ENCODE peak calls at places on chromosomes 6 and 20, in four cellular contexts. One of them, this sample, is unnamed.

GRCh38 chr20:58790440-58790839 is 60.3 kb downstream of the GNAS-AS1 start:
- DNase-seq in uterus: no peak
- DNase-seq in stomach: no peak
- DNase-seq in suprapubic skin: no peak
- DNase-seq in this sample: peak; percentile 62

GRCh38 chr20:39885975-39886649 is 802.9 kb downstream of the MAFB start:
- DNase-seq in uterus: peak; percentile 64
- DNase-seq in stomach: peak; percentile 38
- DNase-seq in suprapubic skin: peak; percentile 82
- DNase-seq in this sample: no peak

GRCh38 chr6:162343196-162343901 is 384.2 kb downstream of the PRKN start:
- DNase-seq in uterus: no peak
- DNase-seq in stomach: no peak
- DNase-seq in suprapubic skin: no peak
- DNase-seq in this sample: no peak

GRCh38 chr20:19249515-19249914 is 37.1 kb downstream of the SLC24A3 start:
- DNase-seq in uterus: peak; percentile 51
- DNase-seq in stomach: no peak
- DNase-seq in suprapubic skin: no peak
- DNase-seq in this sample: no peak

GRCh38 chr6:8025191-8025590 is 39.0 kb downstream of the BLOC1S5 start:
- DNase-seq in uterus: no peak
- DNase-seq in stomach: no peak
- DNase-seq in suprapubic skin: no peak
- DNase-seq in this sample: no peak

GRCh38 chr20:54219751-54220426 is 12.0 kb downstream of the PFDN4 start:
- DNase-seq in uterus: no peak
- DNase-seq in stomach: no peak
- DNase-seq in suprapubic skin: no peak
- DNase-seq in this sample: no peak

GRCh38 chr6:91352878-91353277 is 766.0 kb upstream of the MAP3K7 start:
- DNase-seq in uterus: peak; percentile 45
- DNase-seq in stomach: no peak
- DNase-seq in suprapubic skin: no peak
- DNase-seq in this sample: no peak

GRCh38 chr6:131443014-131443413 is 130.0 kb upstream of the ARG1 start:
- DNase-seq in uterus: no peak
- DNase-seq in stomach: no peak
- DNase-seq in suprapubic skin: no peak
- DNase-seq in this sample: no peak

GRCh38 chr6:53808302-53808881 is 13.6 kb downstream of the LRRC1 start:
- DNase-seq in uterus: no peak
- DNase-seq in stomach: no peak
- DNase-seq in suprapubic skin: no peak
- DNase-seq in this sample: no peak

GRCh38 chr20:60086936-60087562 is 128.8 kb downstream of the CDH26 start:
- DNase-seq in uterus: no peak
- DNase-seq in stomach: no peak
- DNase-seq in suprapubic skin: no peak
- DNase-seq in this sample: no peak

GRCh38 chr20:60091284-60091683 is 133.1 kb downstream of the CDH26 start:
- DNase-seq in uterus: no peak
- DNase-seq in stomach: no peak
- DNase-seq in suprapubic skin: no peak
- DNase-seq in this sample: no peak

GRCh38 chr20:60085551-60086132 is 127.4 kb downstream of the CDH26 start:
- DNase-seq in uterus: no peak
- DNase-seq in stomach: no peak
- DNase-seq in suprapubic skin: no peak
- DNase-seq in this sample: no peak

GRCh38 chr20:60087563-60088105 is 129.4 kb downstream of the CDH26 start:
- DNase-seq in uterus: no peak
- DNase-seq in stomach: no peak
- DNase-seq in suprapubic skin: no peak
- DNase-seq in this sample: no peak

GRCh38 chr20:60088236-60088635 is 130.0 kb downstream of the CDH26 start:
- DNase-seq in uterus: no peak
- DNase-seq in stomach: no peak
- DNase-seq in suprapubic skin: no peak
- DNase-seq in this sample: no peak
- H3K27me3 ChIP-seq in uterus: no peaks in the 10 kb centered on the region
- H3K27me3 ChIP-seq in stomach: peaks cover 55% of the 10 kb centered on the region
- H3K27me3 ChIP-seq in suprapubic skin: peaks cover 26% of the 10 kb centered on the region
- H3K27me3 ChIP-seq in this sample: peaks cover 22% of the 10 kb centered on the region

DNA sequence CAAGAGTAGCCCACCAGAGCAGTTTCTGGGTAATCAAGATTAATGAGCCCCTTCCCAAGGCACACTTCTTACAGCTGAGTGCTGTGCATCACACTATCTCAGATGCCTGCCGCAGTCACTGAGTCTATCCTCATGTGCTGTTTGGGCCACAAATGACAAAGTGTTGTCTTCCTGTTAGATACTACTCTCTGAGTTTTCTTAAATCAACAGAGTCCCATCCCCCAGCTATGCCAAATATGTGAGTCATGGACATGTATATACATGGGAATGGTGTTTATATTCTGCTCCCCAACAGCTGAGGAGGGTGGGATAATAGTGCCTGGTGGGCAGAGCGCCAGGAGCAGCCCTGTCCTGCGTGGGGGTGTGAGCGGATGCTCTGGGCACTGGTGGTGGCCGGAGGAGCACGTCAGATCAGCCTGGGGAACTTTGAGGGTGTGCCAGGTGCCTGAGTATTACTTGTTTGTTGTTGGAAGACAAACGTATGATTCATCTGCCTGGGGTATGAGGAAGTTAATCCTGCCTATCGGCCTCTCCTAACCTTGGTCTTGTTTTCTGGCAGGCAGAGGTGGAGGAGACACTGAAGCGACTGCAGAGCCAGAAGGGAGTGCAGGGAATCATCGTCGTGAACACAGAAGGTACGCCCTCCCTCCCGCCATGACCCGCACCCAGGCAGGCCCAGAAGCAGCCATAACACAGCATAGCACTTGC is 9.6 kb downstream of the DYNLRB1 start:
- DNase-seq in uterus: peak; percentile 90
- DNase-seq in stomach: peak; percentile 83
- DNase-seq in suprapubic skin: peak; percentile 89
- DNase-seq in this sample: no peak
- TF ChIP-seq POLR2A in uterus: no peak
- TF ChIP-seq POLR2A in stomach: no peak
- TF ChIP-seq POLR2A in suprapubic skin: no peak
- TF ChIP-seq POLR2A in this sample: no peak

GRCh38 chr20:22581437-22582385 is 2.7 kb downstream of the FOXA2 start:
- DNase-seq in uterus: no peak
- DNase-seq in stomach: peak; percentile 43
- DNase-seq in suprapubic skin: no peak
- DNase-seq in this sample: no peak
- H3K4me1 ChIP-seq in uterus: peaks cover 12% of the 10 kb centered on the region
- H3K4me1 ChIP-seq in stomach: peaks cover 83% of the 10 kb centered on the region
- H3K4me1 ChIP-seq in suprapubic skin: peaks cover 46% of the 10 kb centered on the region
- H3K4me1 ChIP-seq in this sample: peaks cover 28% of the 10 kb centered on the region

GRCh38 chr20:50113420-50114224 is 672 bp upstream of the UBE2V1 start:
- DNase-seq in uterus: no peak
- DNase-seq in stomach: no peak
- DNase-seq in suprapubic skin: peak; percentile 0
- DNase-seq in this sample: no peak

GRCh38 chr20:50110141-50111047 is 2.6 kb downstream of the UBE2V1 start:
- DNase-seq in uterus: no peak
- DNase-seq in stomach: peak; percentile 33
- DNase-seq in suprapubic skin: peak; percentile 18
- DNase-seq in this sample: no peak

GRCh38 chr20:50111120-50111828 is 1.7 kb downstream of the UBE2V1 start:
- DNase-seq in uterus: no peak
- DNase-seq in stomach: no peak
- DNase-seq in suprapubic skin: peak; percentile 13
- DNase-seq in this sample: no peak

GRCh38 chr20:50112512-50113419 is at the start of gene UBE2V1:
- DNase-seq in uterus: peak; percentile 90
- DNase-seq in stomach: peak; percentile 94
- DNase-seq in suprapubic skin: peak; percentile 95
- DNase-seq in this sample: peak; percentile 98

DNA sequence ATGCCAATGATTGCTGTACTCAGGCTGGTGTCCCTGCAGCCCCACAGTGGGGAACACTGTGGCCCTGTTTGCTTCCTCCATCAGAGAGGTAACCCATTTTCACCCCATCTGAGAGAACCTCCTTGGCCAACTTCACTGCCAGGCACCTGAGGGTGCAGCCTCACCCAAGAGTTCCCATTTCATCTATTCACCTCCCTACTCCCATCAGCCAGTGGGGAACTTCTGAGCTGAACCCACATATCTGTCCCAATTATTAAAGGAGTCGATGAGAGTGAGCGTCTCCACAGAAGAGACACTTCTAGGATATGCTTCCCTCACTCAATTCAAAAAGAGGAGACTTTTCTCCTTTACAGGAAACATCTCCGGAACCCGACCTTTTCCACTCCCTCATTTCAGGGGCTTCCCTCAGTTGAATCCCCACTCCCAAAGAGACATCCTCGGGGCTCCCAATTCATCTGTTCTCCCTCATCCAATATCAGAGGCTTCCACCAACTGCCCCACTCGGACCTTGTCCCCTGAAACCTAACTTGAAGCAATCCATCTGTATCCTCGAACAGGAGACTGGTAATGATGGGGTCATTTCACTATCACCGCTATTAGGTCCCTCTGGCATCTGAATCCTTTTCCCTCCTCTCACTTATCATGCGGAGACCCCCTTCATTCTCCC is 988 bp downstream of the UBE2V1 start:
- DNase-seq in uterus: no peak
- DNase-seq in stomach: no peak
- DNase-seq in suprapubic skin: peak; percentile 29
- DNase-seq in this sample: no peak
- H3K27me3 ChIP-seq in uterus: no peaks in the 10 kb centered on the region
- H3K27me3 ChIP-seq in stomach: no peaks in the 10 kb centered on the region
- H3K27me3 ChIP-seq in suprapubic skin: no peaks in the 10 kb centered on the region
- H3K27me3 ChIP-seq in this sample: no peaks in the 10 kb centered on the region

GRCh38 chr6:1730882-1731281 is 121.2 kb downstream of the FOXC1 start:
- DNase-seq in uterus: no peak
- DNase-seq in stomach: no peak
- DNase-seq in suprapubic skin: no peak
- DNase-seq in this sample: no peak

GRCh38 chr6:1726341-1726763 is 116.6 kb downstream of the FOXC1 start:
- DNase-seq in uterus: no peak
- DNase-seq in stomach: no peak
- DNase-seq in suprapubic skin: no peak
- DNase-seq in this sample: no peak

GRCh38 chr6:1729133-1729751 is 119.5 kb downstream of the FOXC1 start:
- DNase-seq in uterus: no peak
- DNase-seq in stomach: no peak
- DNase-seq in suprapubic skin: no peak
- DNase-seq in this sample: no peak

GRCh38 chr6:1724616-1725015 is 114.9 kb downstream of the FOXC1 start:
- DNase-seq in uterus: peak; percentile 58
- DNase-seq in stomach: peak; percentile 80
- DNase-seq in suprapubic skin: no peak
- DNase-seq in this sample: peak; percentile 86

DNA sequence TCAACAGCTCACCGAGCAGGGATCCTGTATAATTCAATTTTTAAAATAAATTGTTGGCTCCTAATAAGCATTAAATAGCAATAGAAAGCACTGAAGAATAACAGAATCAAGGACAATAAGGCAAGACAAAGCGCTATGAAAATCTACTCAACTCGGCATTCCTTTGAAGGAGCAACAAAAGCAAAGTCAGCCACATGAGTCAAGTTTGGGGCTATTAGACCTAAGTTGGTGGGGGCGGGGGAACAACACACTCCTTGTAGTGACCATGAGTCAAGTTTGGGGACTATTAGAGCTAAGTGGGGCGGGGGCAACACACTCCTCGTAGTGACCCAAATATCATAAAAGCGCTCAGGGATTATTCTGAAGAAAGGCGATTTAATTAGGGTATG is 120.0 kb downstream of the FOXC1 start:
- DNase-seq in uterus: no peak
- DNase-seq in stomach: no peak
- DNase-seq in suprapubic skin: no peak
- DNase-seq in this sample: no peak
- TF ChIP-seq POLR2A in uterus: no peak
- TF ChIP-seq POLR2A in stomach: no peak
- TF ChIP-seq POLR2A in suprapubic skin: no peak
- TF ChIP-seq POLR2A in this sample: no peak

GRCh38 chr20:3804781-3805180 is 8.7 kb downstream of the CDC25B start:
- DNase-seq in uterus: no peak
- DNase-seq in stomach: no peak
- DNase-seq in suprapubic skin: no peak
- DNase-seq in this sample: peak; percentile 70

GRCh38 chr20:3803289-3803688 is 7.2 kb downstream of the CDC25B start:
- DNase-seq in uterus: no peak
- DNase-seq in stomach: no peak
- DNase-seq in suprapubic skin: no peak
- DNase-seq in this sample: peak; percentile 65

GRCh38 chr20:3803854-3804253 is 7.7 kb downstream of the CDC25B start:
- DNase-seq in uterus: no peak
- DNase-seq in stomach: no peak
- DNase-seq in suprapubic skin: no peak
- DNase-seq in this sample: peak; percentile 62

GRCh38 chr20:3805594-3806264 is 9.6 kb downstream of the CDC25B start:
- DNase-seq in uterus: no peak
- DNase-seq in stomach: no peak
- DNase-seq in suprapubic skin: no peak
- DNase-seq in this sample: peak; percentile 41

DNA sequence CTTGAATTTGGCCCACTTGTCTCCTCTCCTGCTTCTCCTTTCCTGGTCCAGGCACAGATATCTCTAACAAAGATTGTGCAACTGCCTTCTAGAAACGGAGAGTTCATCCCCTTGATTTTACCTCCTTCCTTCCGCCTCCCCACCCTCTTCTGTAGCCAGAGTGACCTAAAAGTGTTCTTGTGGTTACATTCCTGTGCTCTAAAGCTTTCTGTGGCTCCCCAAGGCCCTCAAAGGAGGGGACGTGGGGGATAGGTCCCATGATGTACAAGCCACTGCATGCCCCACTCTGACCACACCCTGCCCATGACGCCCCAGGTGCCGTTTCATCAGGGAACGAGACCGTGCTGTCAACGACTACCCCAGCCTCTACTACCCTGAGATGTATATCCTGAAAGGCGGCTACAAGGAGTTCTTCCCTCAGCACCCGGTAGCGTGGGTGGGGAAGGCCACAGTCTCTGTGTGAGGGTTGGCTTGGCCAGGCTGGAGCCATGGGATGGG is 8.2 kb downstream of the CDC25B start:
- DNase-seq in uterus: no peak
- DNase-seq in stomach: no peak
- DNase-seq in suprapubic skin: no peak
- DNase-seq in this sample: peak; percentile 54
- H3K4me1 ChIP-seq in uterus: peaks cover 26% of the 10 kb centered on the region
- H3K4me1 ChIP-seq in stomach: peaks cover 62% of the 10 kb centered on the region
- H3K4me1 ChIP-seq in suprapubic skin: peaks cover 86% of the 10 kb centered on the region
- H3K4me1 ChIP-seq in this sample: peaks cover 97% of the 10 kb centered on the region

DNA sequence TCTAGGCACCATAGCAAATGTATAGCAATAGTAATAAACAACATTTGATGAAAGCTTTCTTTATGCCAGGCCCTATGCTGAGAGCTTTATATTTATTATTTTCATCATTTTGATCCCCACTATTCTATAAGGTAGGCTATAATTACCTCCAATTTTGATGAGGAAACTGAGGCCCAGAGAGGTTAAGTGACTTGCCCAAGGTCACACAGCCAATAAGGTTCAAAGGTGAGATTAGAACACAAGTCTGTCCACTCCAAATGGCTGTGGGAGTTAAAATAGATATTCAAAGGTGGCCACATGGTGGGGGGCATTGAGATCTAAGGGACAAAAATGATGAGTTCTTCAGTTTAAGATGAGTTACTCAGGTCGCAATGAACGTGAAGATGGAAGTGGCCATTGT is 269.9 kb downstream of the BMP7 start:
- DNase-seq in uterus: no peak
- DNase-seq in stomach: no peak
- DNase-seq in suprapubic skin: no peak
- DNase-seq in this sample: no peak
- H3K27me3 ChIP-seq in uterus: no peaks in the 10 kb centered on the region
- H3K27me3 ChIP-seq in stomach: peaks cover 39% of the 10 kb centered on the region
- H3K27me3 ChIP-seq in suprapubic skin: no peaks in the 10 kb centered on the region
- H3K27me3 ChIP-seq in this sample: peaks cover 31% of the 10 kb centered on the region